ENCODE peak calls at places on chromosomes 2 and 18, in seven cellular contexts. One of them, this sample, is unnamed.

GRCh38 chr2:33363599-33364300 is 112.7 kb upstream of the RASGRP3 start:
- ATAC-seq in HepG2: no peak
- ATAC-seq in CD4-positive, CD25-positive, alpha-beta regulatory T cell: no peak
- ATAC-seq in lower lobe of right lung: no peak
- ATAC-seq in naive B cell: no peak
- ATAC-seq in activated naive CD8-positive, alpha-beta T cell treated with anti-CD3 and anti-CD28 coated beads, Interleukin-2, amount 50 U/mL, for 24 hours: no peak
- ATAC-seq in left lobe of liver: no peak
- ATAC-seq in this sample: no peak

GRCh38 chr18:41933778-41934177 is 21.3 kb upstream of the PIK3C3 start:
- ATAC-seq in HepG2: no peak
- ATAC-seq in activated naive CD8-positive, alpha-beta T cell treated with anti-CD3 and anti-CD28 coated beads, Interleukin-2, amount 50 U/mL, for 24 hours: no peak
- ATAC-seq in lower lobe of right lung: no peak
- ATAC-seq in CD4-positive, CD25-positive, alpha-beta regulatory T cell: no peak
- ATAC-seq in left lobe of liver: no peak
- ATAC-seq in naive B cell: no peak
- ATAC-seq in this sample: no peak

GRCh38 chr18:41396861-41397260 is 558.2 kb upstream of the PIK3C3 start:
- ATAC-seq in CD4-positive, CD25-positive, alpha-beta regulatory T cell: no peak
- ATAC-seq in naive B cell: no peak
- ATAC-seq in HepG2: no peak
- ATAC-seq in activated naive CD8-positive, alpha-beta T cell treated with anti-CD3 and anti-CD28 coated beads, Interleukin-2, amount 50 U/mL, for 24 hours: no peak
- ATAC-seq in left lobe of liver: no peak
- ATAC-seq in lower lobe of right lung: no peak
- ATAC-seq in this sample: no peak

GRCh38 chr2:99944019-99944418 is 198.4 kb downstream of the AFF3 start:
- ATAC-seq in activated naive CD8-positive, alpha-beta T cell treated with anti-CD3 and anti-CD28 coated beads, Interleukin-2, amount 50 U/mL, for 24 hours: no peak
- ATAC-seq in left lobe of liver: no peak
- ATAC-seq in lower lobe of right lung: no peak
- ATAC-seq in naive B cell: no peak
- ATAC-seq in CD4-positive, CD25-positive, alpha-beta regulatory T cell: no peak
- ATAC-seq in HepG2: no peak
- ATAC-seq in this sample: no peak

GRCh38 chr2:66478311-66478710 is 43.4 kb downstream of the MEIS1 start:
- ATAC-seq in naive B cell: no peak
- ATAC-seq in lower lobe of right lung: no peak
- ATAC-seq in CD4-positive, CD25-positive, alpha-beta regulatory T cell: no peak
- ATAC-seq in activated naive CD8-positive, alpha-beta T cell treated with anti-CD3 and anti-CD28 coated beads, Interleukin-2, amount 50 U/mL, for 24 hours: no peak
- ATAC-seq in HepG2: no peak
- ATAC-seq in left lobe of liver: no peak
- ATAC-seq in this sample: no peak

GRCh38 chr18:35030234-35030989 is 10.8 kb upstream of the MAPRE2 start:
- ATAC-seq in lower lobe of right lung: peak
- ATAC-seq in HepG2: no peak
- ATAC-seq in naive B cell: peak
- ATAC-seq in activated naive CD8-positive, alpha-beta T cell treated with anti-CD3 and anti-CD28 coated beads, Interleukin-2, amount 50 U/mL, for 24 hours: no peak
- ATAC-seq in left lobe of liver: peak
- ATAC-seq in CD4-positive, CD25-positive, alpha-beta regulatory T cell: peak
- ATAC-seq in this sample: peak

GRCh38 chr2:179275280-179276013 is 10.8 kb upstream of the SESTD1 start:
- ATAC-seq in lower lobe of right lung: no peak
- ATAC-seq in CD4-positive, CD25-positive, alpha-beta regulatory T cell: no peak
- ATAC-seq in naive B cell: no peak
- ATAC-seq in left lobe of liver: no peak
- ATAC-seq in HepG2: no peak
- ATAC-seq in activated naive CD8-positive, alpha-beta T cell treated with anti-CD3 and anti-CD28 coated beads, Interleukin-2, amount 50 U/mL, for 24 hours: no peak
- ATAC-seq in this sample: no peak

GRCh38 chr2:213013979-213014378 is 137.4 kb downstream of the IKZF2 start:
- ATAC-seq in activated naive CD8-positive, alpha-beta T cell treated with anti-CD3 and anti-CD28 coated beads, Interleukin-2, amount 50 U/mL, for 24 hours: no peak
- ATAC-seq in left lobe of liver: no peak
- ATAC-seq in HepG2: no peak
- ATAC-seq in naive B cell: no peak
- ATAC-seq in CD4-positive, CD25-positive, alpha-beta regulatory T cell: no peak
- ATAC-seq in lower lobe of right lung: no peak
- ATAC-seq in this sample: no peak

GRCh38 chr18:35588995-35589394 is 7.5 kb downstream of the GALNT1 start:
- ATAC-seq in CD4-positive, CD25-positive, alpha-beta regulatory T cell: peak
- ATAC-seq in activated naive CD8-positive, alpha-beta T cell treated with anti-CD3 and anti-CD28 coated beads, Interleukin-2, amount 50 U/mL, for 24 hours: peak
- ATAC-seq in HepG2: peak
- ATAC-seq in naive B cell: peak
- ATAC-seq in lower lobe of right lung: peak
- ATAC-seq in left lobe of liver: no peak
- ATAC-seq in this sample: peak

GRCh38 chr18:74244554-74244953 is 47.2 kb downstream of the CYB5A start:
- ATAC-seq in HepG2: no peak
- ATAC-seq in lower lobe of right lung: no peak
- ATAC-seq in left lobe of liver: no peak
- ATAC-seq in CD4-positive, CD25-positive, alpha-beta regulatory T cell: no peak
- ATAC-seq in activated naive CD8-positive, alpha-beta T cell treated with anti-CD3 and anti-CD28 coated beads, Interleukin-2, amount 50 U/mL, for 24 hours: no peak
- ATAC-seq in naive B cell: no peak
- ATAC-seq in this sample: no peak

GRCh38 chr2:165927353-165927752 is 26.2 kb downstream of the TTC21B start:
- ATAC-seq in left lobe of liver: no peak
- ATAC-seq in activated naive CD8-positive, alpha-beta T cell treated with anti-CD3 and anti-CD28 coated beads, Interleukin-2, amount 50 U/mL, for 24 hours: no peak
- ATAC-seq in CD4-positive, CD25-positive, alpha-beta regulatory T cell: no peak
- ATAC-seq in lower lobe of right lung: no peak
- ATAC-seq in naive B cell: no peak
- ATAC-seq in HepG2: no peak
- ATAC-seq in this sample: no peak

GRCh38 chr2:179814050-179814449 is 47.4 kb downstream of the ZNF385B start:
- ATAC-seq in left lobe of liver: no peak
- ATAC-seq in HepG2: no peak
- ATAC-seq in CD4-positive, CD25-positive, alpha-beta regulatory T cell: no peak
- ATAC-seq in activated naive CD8-positive, alpha-beta T cell treated with anti-CD3 and anti-CD28 coated beads, Interleukin-2, amount 50 U/mL, for 24 hours: no peak
- ATAC-seq in naive B cell: no peak
- ATAC-seq in lower lobe of right lung: no peak
- ATAC-seq in this sample: peak

GRCh38 chr2:96427917-96428316 is 77.2 kb downstream of the NEURL3 start:
- ATAC-seq in lower lobe of right lung: peak
- ATAC-seq in naive B cell: no peak
- ATAC-seq in HepG2: peak
- ATAC-seq in activated naive CD8-positive, alpha-beta T cell treated with anti-CD3 and anti-CD28 coated beads, Interleukin-2, amount 50 U/mL, for 24 hours: peak
- ATAC-seq in CD4-positive, CD25-positive, alpha-beta regulatory T cell: no peak
- ATAC-seq in left lobe of liver: peak
- ATAC-seq in this sample: no peak

GRCh38 chr2:150584081-150584480 is 96.6 kb upstream of the RND3 start:
- ATAC-seq in left lobe of liver: no peak
- ATAC-seq in HepG2: no peak
- ATAC-seq in naive B cell: no peak
- ATAC-seq in activated naive CD8-positive, alpha-beta T cell treated with anti-CD3 and anti-CD28 coated beads, Interleukin-2, amount 50 U/mL, for 24 hours: no peak
- ATAC-seq in lower lobe of right lung: no peak
- ATAC-seq in CD4-positive, CD25-positive, alpha-beta regulatory T cell: no peak
- ATAC-seq in this sample: no peak

GRCh38 chr18:52723456-52724065 is 383.6 kb downstream of the DCC start:
- ATAC-seq in lower lobe of right lung: no peak
- ATAC-seq in left lobe of liver: no peak
- ATAC-seq in naive B cell: no peak
- ATAC-seq in HepG2: no peak
- ATAC-seq in activated naive CD8-positive, alpha-beta T cell treated with anti-CD3 and anti-CD28 coated beads, Interleukin-2, amount 50 U/mL, for 24 hours: no peak
- ATAC-seq in CD4-positive, CD25-positive, alpha-beta regulatory T cell: no peak
- ATAC-seq in this sample: no peak

GRCh38 chr2:128003463-128003862 is 24.4 kb downstream of the SAP130 start:
- ATAC-seq in activated naive CD8-positive, alpha-beta T cell treated with anti-CD3 and anti-CD28 coated beads, Interleukin-2, amount 50 U/mL, for 24 hours: no peak
- ATAC-seq in naive B cell: no peak
- ATAC-seq in lower lobe of right lung: no peak
- ATAC-seq in CD4-positive, CD25-positive, alpha-beta regulatory T cell: no peak
- ATAC-seq in left lobe of liver: no peak
- ATAC-seq in HepG2: no peak
- ATAC-seq in this sample: no peak

GRCh38 chr2:191710411-191710900 is 32.5 kb downstream of the NABP1 start:
- ATAC-seq in lower lobe of right lung: no peak
- ATAC-seq in CD4-positive, CD25-positive, alpha-beta regulatory T cell: no peak
- ATAC-seq in activated naive CD8-positive, alpha-beta T cell treated with anti-CD3 and anti-CD28 coated beads, Interleukin-2, amount 50 U/mL, for 24 hours: no peak
- ATAC-seq in naive B cell: no peak
- ATAC-seq in left lobe of liver: no peak
- ATAC-seq in HepG2: no peak
- ATAC-seq in this sample: no peak

GRCh38 chr2:55420244-55420713 is 623 bp upstream of the CCDC88A start:
- ATAC-seq in naive B cell: no peak
- ATAC-seq in activated naive CD8-positive, alpha-beta T cell treated with anti-CD3 and anti-CD28 coated beads, Interleukin-2, amount 50 U/mL, for 24 hours: no peak
- ATAC-seq in HepG2: peak
- ATAC-seq in lower lobe of right lung: no peak
- ATAC-seq in CD4-positive, CD25-positive, alpha-beta regulatory T cell: no peak
- ATAC-seq in left lobe of liver: peak
- ATAC-seq in this sample: no peak

GRCh38 chr2:16725549-16725948 is 59.9 kb upstream of the CYRIA start:
- ATAC-seq in HepG2: no peak
- ATAC-seq in CD4-positive, CD25-positive, alpha-beta regulatory T cell: no peak
- ATAC-seq in naive B cell: no peak
- ATAC-seq in activated naive CD8-positive, alpha-beta T cell treated with anti-CD3 and anti-CD28 coated beads, Interleukin-2, amount 50 U/mL, for 24 hours: peak
- ATAC-seq in lower lobe of right lung: no peak
- ATAC-seq in left lobe of liver: no peak
- ATAC-seq in this sample: peak

GRCh38 chr2:179036353-179036905 is 13.5 kb downstream of the CCDC141 start:
- ATAC-seq in lower lobe of right lung: no peak
- ATAC-seq in HepG2: no peak
- ATAC-seq in left lobe of liver: no peak
- ATAC-seq in naive B cell: no peak
- ATAC-seq in CD4-positive, CD25-positive, alpha-beta regulatory T cell: no peak
- ATAC-seq in activated naive CD8-positive, alpha-beta T cell treated with anti-CD3 and anti-CD28 coated beads, Interleukin-2, amount 50 U/mL, for 24 hours: no peak
- ATAC-seq in this sample: no peak

GRCh38 chr18:10402876-10403559 is 51.4 kb upstream of the APCDD1 start:
- ATAC-seq in HepG2: no peak
- ATAC-seq in left lobe of liver: no peak
- ATAC-seq in lower lobe of right lung: no peak
- ATAC-seq in activated naive CD8-positive, alpha-beta T cell treated with anti-CD3 and anti-CD28 coated beads, Interleukin-2, amount 50 U/mL, for 24 hours: no peak
- ATAC-seq in CD4-positive, CD25-positive, alpha-beta regulatory T cell: no peak
- ATAC-seq in naive B cell: no peak
- ATAC-seq in this sample: no peak

GRCh38 chr2:102141915-102142828 is at the start of gene IL1R1:
- ATAC-seq in HepG2: peak
- ATAC-seq in CD4-positive, CD25-positive, alpha-beta regulatory T cell: peak
- ATAC-seq in naive B cell: no peak
- ATAC-seq in left lobe of liver: peak
- ATAC-seq in lower lobe of right lung: peak
- ATAC-seq in activated naive CD8-positive, alpha-beta T cell treated with anti-CD3 and anti-CD28 coated beads, Interleukin-2, amount 50 U/mL, for 24 hours: peak
- ATAC-seq in this sample: no peak

GRCh38 chr18:23357992-23358594 is 95.0 kb upstream of the RIOK3 start:
- ATAC-seq in activated naive CD8-positive, alpha-beta T cell treated with anti-CD3 and anti-CD28 coated beads, Interleukin-2, amount 50 U/mL, for 24 hours: no peak
- ATAC-seq in CD4-positive, CD25-positive, alpha-beta regulatory T cell: no peak
- ATAC-seq in HepG2: no peak
- ATAC-seq in left lobe of liver: peak
- ATAC-seq in naive B cell: no peak
- ATAC-seq in lower lobe of right lung: peak
- ATAC-seq in this sample: no peak

GRCh38 chr2:29260151-29260772 is 145.0 kb downstream of the CLIP4 start:
- ATAC-seq in naive B cell: no peak
- ATAC-seq in activated naive CD8-positive, alpha-beta T cell treated with anti-CD3 and anti-CD28 coated beads, Interleukin-2, amount 50 U/mL, for 24 hours: no peak
- ATAC-seq in lower lobe of right lung: no peak
- ATAC-seq in HepG2: no peak
- ATAC-seq in left lobe of liver: no peak
- ATAC-seq in CD4-positive, CD25-positive, alpha-beta regulatory T cell: no peak
- ATAC-seq in this sample: no peak

GRCh38 chr18:10122116-10122515 is 208.3 kb downstream of the VAPA start:
- ATAC-seq in naive B cell: no peak
- ATAC-seq in HepG2: no peak
- ATAC-seq in activated naive CD8-positive, alpha-beta T cell treated with anti-CD3 and anti-CD28 coated beads, Interleukin-2, amount 50 U/mL, for 24 hours: no peak
- ATAC-seq in CD4-positive, CD25-positive, alpha-beta regulatory T cell: no peak
- ATAC-seq in left lobe of liver: no peak
- ATAC-seq in lower lobe of right lung: peak
- ATAC-seq in this sample: peak

GRCh38 chr2:138028538-138028937 is 64.3 kb downstream of the HNMT start:
- ATAC-seq in HepG2: no peak
- ATAC-seq in left lobe of liver: peak
- ATAC-seq in activated naive CD8-positive, alpha-beta T cell treated with anti-CD3 and anti-CD28 coated beads, Interleukin-2, amount 50 U/mL, for 24 hours: no peak
- ATAC-seq in naive B cell: no peak
- ATAC-seq in lower lobe of right lung: peak
- ATAC-seq in CD4-positive, CD25-positive, alpha-beta regulatory T cell: no peak
- ATAC-seq in this sample: peak

GRCh38 chr2:202512176-202512575 is 122.6 kb upstream of the FAM117B start:
- ATAC-seq in activated naive CD8-positive, alpha-beta T cell treated with anti-CD3 and anti-CD28 coated beads, Interleukin-2, amount 50 U/mL, for 24 hours: no peak
- ATAC-seq in HepG2: no peak
- ATAC-seq in lower lobe of right lung: no peak
- ATAC-seq in naive B cell: no peak
- ATAC-seq in left lobe of liver: peak
- ATAC-seq in CD4-positive, CD25-positive, alpha-beta regulatory T cell: no peak
- ATAC-seq in this sample: no peak

GRCh38 chr2:72274284-72274869 is 126.7 kb upstream of the CYP26B1 start:
- ATAC-seq in left lobe of liver: peak
- ATAC-seq in HepG2: no peak
- ATAC-seq in CD4-positive, CD25-positive, alpha-beta regulatory T cell: no peak
- ATAC-seq in naive B cell: no peak
- ATAC-seq in activated naive CD8-positive, alpha-beta T cell treated with anti-CD3 and anti-CD28 coated beads, Interleukin-2, amount 50 U/mL, for 24 hours: no peak
- ATAC-seq in lower lobe of right lung: no peak
- ATAC-seq in this sample: no peak

This sample was measured in stimulated activated memory B cell treated with anti-CD40 and anti-IgM and Interleukin-4, amounts not matched to agents 10 μg/mL and 1 μg/mL and 100 μg/mL, for 72 hours.